ENCODE peak calls at places on chromosome 4, in seven cellular contexts. C is pancreas; B is H1; R is Peyer's patch; W is effector memory CD4-positive, alpha-beta T cell; Y is testis; V is uterus. P is an unnamed sample. For H3K4me1, the result is how much of the 10 kb centered on the place peaks cover.

GRCh38 chr4:159290321-159291030 is 187.6 kb downstream of the RAPGEF2 start:
- DNase-seq in V (no peak), Y (no peak), C (no peak), W (no peak), R (no peak), B (no peak), P (no peak)

GRCh38 chr4:91147067-91147466 is 1019.9 kb downstream of the CCSER1 start:
- DNase-seq in C (no peak), R (no peak), B (no peak), Y (no peak), W (no peak), V (no peak), P (no peak)

GRCh38 chr4:44738615-44739014 is 12.3 kb upstream of the GNPDA2 start:
- DNase-seq in B (no peak), V (no peak), W (no peak), R (no peak), Y (no peak), C (no peak), P (no peak)

GRCh38 chr4:90328558-90328957 is 201.4 kb downstream of the CCSER1 start:
- DNase-seq in Y (peak), B (no peak), V (no peak), R (no peak), W (no peak), C (no peak), P (peak)

GRCh38 chr4:133799916-133800315 is 401.7 kb downstream of the PABPC4L start:
- DNase-seq in V (no peak), R (no peak), Y (no peak), B (no peak), W (no peak), C (no peak), P (no peak)

GRCh38 chr4:95675623-95676022 is 126.8 kb upstream of the UNC5C start:
- DNase-seq in B (no peak), V (no peak), Y (no peak), C (no peak), R (no peak), W (no peak), P (no peak)

GRCh38 chr4:33512397-33512796 is 2731.9 kb downstream of the ARAP2 start:
- DNase-seq in B (no peak), Y (no peak), V (no peak), R (no peak), C (no peak), W (no peak), P (no peak)

GRCh38 chr4:51840791-51841190 is 2.2 kb upstream of the DCUN1D4 start:
- DNase-seq in C (no peak), Y (no peak), R (no peak), B (no peak), V (no peak), W (no peak), P (no peak)

GRCh38 chr4:929096-929765 is 2.9 kb downstream of the GAK start:
- DNase-seq in B (no peak), C (no peak), V (no peak), Y (no peak), W (no peak), R (no peak), P (no peak)

GRCh38 chr4:1478766-1479355 is 72.6 kb upstream of the NKX1-1 start:
- DNase-seq in W (no peak), V (peak), Y (no peak), R (peak), C (no peak), B (peak), P (no peak)

GRCh38 chr4:183485411-183486160 is 19.3 kb upstream of the ING2 start:
- DNase-seq in R (no peak), B (no peak), V (no peak), Y (no peak), C (no peak), W (no peak), P (no peak)

GRCh38 chr4:13092702-13093101 is 391.4 kb downstream of the RAB28 start:
- DNase-seq in Y (no peak), V (peak), B (no peak), R (no peak), W (no peak), C (no peak), P (no peak)

GRCh38 chr4:153205757-153206156 is 1.5 kb downstream of the TRIM2 start:
- DNase-seq in V (no peak), W (no peak), R (peak), C (peak), Y (no peak), B (no peak), P (peak)

GRCh38 chr4:153207027-153207426 is 2.8 kb downstream of the TRIM2 start:
- DNase-seq in B (peak), C (no peak), W (no peak), R (no peak), V (no peak), Y (no peak), P (peak)

GRCh38 chr4:153205028-153205648 is 895 bp downstream of the TRIM2 start:
- DNase-seq in Y (no peak), C (peak), B (peak), V (no peak), R (peak), W (peak), P (peak)

GRCh38 chr4:153207561-153207960 is 3.3 kb downstream of the TRIM2 start:
- DNase-seq in C (peak), B (no peak), V (peak), Y (peak), R (peak), W (no peak), P (peak)

GRCh38 chr4:153206534-153206933 is 2.3 kb downstream of the TRIM2 start:
- DNase-seq in B (peak), R (no peak), W (no peak), V (no peak), C (no peak), Y (no peak), P (no peak)
- H3K4me1 ChIP-seq in B (under half), R (under half), W (under half), V (under half), C (under half), Y (under half), P (under half)

DNA sequence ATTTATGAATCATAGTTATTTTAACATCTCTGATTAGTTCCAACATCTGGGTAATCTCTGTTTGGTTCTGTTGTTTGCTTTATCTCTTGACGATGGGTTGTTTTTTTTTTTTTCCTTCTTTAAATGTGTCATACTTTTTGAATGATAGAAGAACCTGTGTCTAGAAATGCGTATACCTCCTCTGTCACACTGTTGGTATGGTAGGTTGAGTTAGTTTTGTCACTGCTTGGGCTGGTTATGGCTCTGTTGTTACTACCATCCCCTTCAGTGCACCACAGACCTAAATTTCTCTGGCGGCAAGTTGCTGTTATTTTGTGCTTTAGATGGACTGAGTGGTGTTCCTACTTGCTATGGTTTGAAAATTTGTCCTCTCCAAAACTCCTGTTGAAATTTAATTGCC is 16.8 kb downstream of the STIM2 start:
- DNase-seq in Y (no peak), W (no peak), B (no peak), C (no peak), R (no peak), V (no peak), P (no peak)
- H3K4me1 ChIP-seq in Y (under half), W (under half), B (under half), C (under half), R (under half), V (under half), P (under half)

GRCh38 chr4:7330031-7330596 is 104.6 kb downstream of the PSAPL1 start:
- DNase-seq in C (no peak), R (peak), Y (no peak), V (no peak), W (no peak), B (no peak), P (no peak)

GRCh38 chr4:7331682-7332000 is 103.1 kb downstream of the PSAPL1 start:
- DNase-seq in R (peak), B (no peak), V (no peak), W (no peak), Y (no peak), C (no peak), P (no peak)

GRCh38 chr4:7328913-7329638 is 105.7 kb downstream of the PSAPL1 start:
- DNase-seq in R (peak), C (no peak), B (no peak), Y (no peak), V (no peak), W (no peak), P (no peak)

GRCh38 chr4:7332216-7333023 is 102.3 kb downstream of the PSAPL1 start:
- DNase-seq in W (no peak), C (no peak), B (no peak), V (peak), Y (peak), R (peak), P (peak)

GRCh38 chr4:7330811-7331681 is 103.7 kb downstream of the PSAPL1 start:
- DNase-seq in V (no peak), W (no peak), B (no peak), C (no peak), R (peak), Y (no peak), P (no peak)
- H3K4me1 ChIP-seq in V (under half), W (under half), B (under half), C (under half), R (under half), Y (under half), P (under half)

GRCh38 chr4:142373610-142374009 is 472.5 kb downstream of the INPP4B start:
- DNase-seq in R (no peak), W (no peak), C (no peak), V (no peak), Y (no peak), B (no peak), P (no peak)
- H3K4me1 ChIP-seq in R (under half), W (under half), C (under half), V (under half), Y (under half), B (under half), P (under half)

GRCh38 chr4:40228497-40229365 is 31.9 kb downstream of the RHOH start:
- DNase-seq in R (no peak), B (peak), Y (no peak), C (no peak), W (no peak), V (no peak), P (no peak)
- H3K4me1 ChIP-seq in R (under half), B (under half), Y (under half), C (under half), W (half or more), V (under half), P (under half)

DNA sequence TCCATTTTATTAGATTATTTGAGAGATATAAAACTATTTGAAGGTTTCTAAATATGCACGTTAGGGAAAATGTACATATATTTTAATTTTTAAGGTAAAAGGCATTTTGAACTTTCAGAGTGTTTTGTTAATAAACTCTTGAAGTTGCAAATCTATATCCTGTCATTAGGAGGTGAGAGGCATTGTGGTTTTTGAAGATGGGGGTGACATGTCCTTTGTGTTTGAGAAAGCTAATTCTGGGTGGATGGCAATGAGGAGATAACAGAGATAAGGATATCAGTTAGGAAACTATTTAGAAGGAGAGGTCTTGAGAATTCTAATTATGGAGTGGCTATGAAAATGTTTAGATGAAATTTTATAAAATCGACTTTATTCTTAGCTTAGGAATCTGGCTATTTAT is 6.1 kb downstream of the STIM2 start:
- DNase-seq in Y (no peak), V (no peak), C (no peak), B (no peak), W (no peak), R (no peak), P (no peak)
- H3K4me1 ChIP-seq in Y (under half), V (under half), C (under half), B (under half), W (under half), R (under half), P (under half)

DNA sequence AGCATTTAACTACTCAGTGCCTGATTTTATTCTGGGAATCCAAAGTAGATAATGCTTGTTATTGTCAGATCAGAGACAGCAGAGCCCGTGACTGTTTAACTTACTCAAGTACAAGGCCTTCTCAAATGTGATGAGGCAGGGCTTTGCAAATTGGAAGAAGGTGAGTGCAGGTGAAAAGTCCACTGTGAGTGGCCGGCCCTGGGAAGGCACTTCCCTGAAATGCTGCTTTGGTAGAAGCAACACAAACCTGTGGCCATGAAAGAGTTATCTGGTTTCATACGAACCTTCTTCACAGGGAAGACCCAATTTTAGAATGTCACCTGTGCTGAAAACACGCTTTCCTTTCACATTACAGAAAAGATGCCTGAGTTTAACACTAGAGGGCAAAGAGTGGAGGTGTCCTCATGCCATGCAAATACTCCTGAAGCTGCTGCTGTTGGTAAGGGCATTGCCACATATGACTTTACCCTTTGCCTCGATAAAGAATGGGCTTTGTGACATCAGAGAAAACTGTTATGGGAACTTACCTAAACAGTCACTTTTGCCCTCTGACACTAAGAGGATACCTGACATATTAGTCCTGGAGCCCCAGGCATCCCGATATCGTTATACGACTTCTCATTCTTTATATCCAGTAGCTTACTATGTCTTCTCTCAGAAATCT is 8.0 kb downstream of the PPARGC1A start:
- DNase-seq in V (no peak), R (no peak), W (no peak), Y (no peak), C (no peak), B (no peak), P (no peak)
- H3K4me1 ChIP-seq in V (under half), R (under half), W (under half), Y (under half), C (under half), B (under half), P (under half)

DNA sequence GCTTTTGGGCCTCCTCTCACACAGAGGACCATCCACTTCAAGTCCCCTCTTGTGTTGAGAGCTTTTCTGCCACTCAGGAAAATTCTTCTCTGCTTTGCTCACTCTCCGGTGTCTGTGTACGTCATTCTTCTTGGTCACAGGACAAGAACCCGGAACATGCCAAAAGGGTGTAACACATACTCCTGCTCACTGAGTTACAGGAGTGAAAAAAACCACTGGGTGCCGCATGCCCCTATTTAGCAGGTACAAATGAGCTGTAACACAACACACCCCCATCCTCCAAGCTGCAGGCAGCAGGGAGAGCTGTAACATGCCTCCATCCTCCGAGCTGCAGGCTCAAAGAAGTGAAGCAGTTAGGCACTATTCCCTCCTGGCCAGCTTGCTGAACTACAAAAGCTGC is 13.0 kb upstream of the CXCL2 start:
- DNase-seq in C (no peak), R (no peak), W (no peak), V (no peak), Y (no peak), B (no peak), P (peak)
- H3K4me1 ChIP-seq in C (under half), R (under half), W (under half), V (under half), Y (under half), B (under half), P (under half)

DNA sequence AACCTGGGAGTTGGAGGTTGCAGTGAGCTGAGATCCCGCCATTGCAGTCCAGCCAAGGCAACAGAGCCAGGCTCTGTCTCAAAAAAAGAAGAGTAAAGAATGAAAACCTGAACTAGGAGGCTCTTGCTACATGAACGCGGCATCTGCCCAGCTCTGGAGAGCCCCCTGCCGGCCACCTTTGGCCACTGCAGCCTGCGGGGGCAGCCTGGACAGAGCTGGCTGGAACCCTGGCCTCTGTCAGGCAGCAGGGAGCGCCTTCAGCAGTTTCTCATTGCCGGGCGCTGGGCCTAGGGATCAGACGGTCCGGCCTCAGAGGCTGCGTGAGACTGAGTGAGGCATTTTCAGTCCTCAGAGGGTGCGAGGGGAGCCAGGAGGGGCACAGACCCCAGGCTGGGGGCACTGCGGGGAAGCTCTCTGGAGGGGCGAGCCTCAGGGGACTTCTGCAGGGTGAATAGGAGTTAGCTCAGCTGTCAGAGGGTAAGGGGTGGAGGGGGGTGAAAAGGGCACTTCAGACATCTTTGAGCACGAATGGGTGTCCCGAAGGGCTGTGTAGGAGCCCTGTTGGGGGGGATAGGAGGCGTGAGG is 17.5 kb downstream of the DOK7 start:
- DNase-seq in C (peak), V (peak), R (peak), W (peak), B (peak), Y (peak), P (peak)
- H3K4me1 ChIP-seq in C (under half), V (under half), R (under half), W (under half), B (under half), Y (under half), P (under half)

P was measured in mucosa of descending colon.